ENCODE peak calls at places on chromosome 9, in four cellular contexts. A is substantia nigra; Z is effector memory CD4-positive, alpha-beta T cell; R is body of pancreas. B is an unnamed sample.

GRCh38 chr9:14136646-14137370 is 177.1 kb downstream of the NFIB start:
- DNase-seq in A (no peak), Z (no peak), R (no peak), B (no peak)

GRCh38 chr9:77883846-77884771 is 147.5 kb downstream of the GNAQ start:
- DNase-seq in A (no peak), Z (no peak), R (no peak), B (no peak)

GRCh38 chr9:94990897-94991561 is 264.5 kb downstream of the AOPEP start:
- DNase-seq in A (no peak), Z (no peak), R (no peak), B (no peak)

GRCh38 chr9:110047232-110047954 is 160.6 kb downstream of the C9orf152 start:
- DNase-seq in A (no peak), Z (no peak), R (no peak), B (no peak)

GRCh38 chr9:131657456-131657855 is 82.4 kb downstream of the RAPGEF1 start:
- DNase-seq in A (no peak), Z (no peak), R (peak), B (no peak)

GRCh38 chr9:19050637-19051591 is 1.7 kb downstream of the RRAGA start:
- DNase-seq in A (no peak), Z (no peak), R (no peak), B (no peak)

GRCh38 chr9:37916471-37917314 is 12.8 kb upstream of the SLC25A51 start:
- DNase-seq in A (peak), Z (no peak), R (no peak), B (no peak)

GRCh38 chr9:116873441-116873840 is 186.3 kb downstream of the TRIM32 start:
- DNase-seq in A (no peak), Z (no peak), R (no peak), B (no peak)

GRCh38 chr9:91424403-91425176 is 958 bp upstream of the NFIL3 start:
- DNase-seq in A (peak), Z (peak), R (peak), B (peak)

GRCh38 chr9:126471084-126471611 is 142.6 kb upstream of the LMX1B start:
- DNase-seq in A (peak), Z (peak), R (peak), B (peak)

GRCh38 chr9:99511723-99512122 is 289.6 kb downstream of the SEC61B start:
- DNase-seq in A (no peak), Z (no peak), R (no peak), B (no peak)

GRCh38 chr9:127133739-127134167 is 11.3 kb upstream of the ANGPTL2 start:
- DNase-seq in A (peak), Z (no peak), R (no peak), B (no peak)

GRCh38 chr9:115988701-115989100 is 164.9 kb upstream of the PAPPA start:
- DNase-seq in A (no peak), Z (no peak), R (no peak), B (no peak)

GRCh38 chr9:102770704-102771103 is 224.4 kb upstream of the CYLC2 start:
- DNase-seq in A (no peak), Z (no peak), R (no peak), B (no peak)
- H3K27ac ChIP-seq in A (no peak), Z (no peak), R (no peak), B (no peak)

GRCh38 chr9:72597181-72597517 is 75.7 kb downstream of the TMC1 start:
- DNase-seq in A (no peak), Z (no peak), R (peak), B (peak)
- H3K27ac ChIP-seq in A (no peak), Z (no peak), R (no peak), B (no peak)

GRCh38 chr9:112173489-112174222 is 1.4 kb downstream of the SUSD1 start:
- DNase-seq in A (no peak), Z (no peak), R (no peak), B (no peak)

GRCh38 chr9:112169368-112169767 is 5.7 kb downstream of the SUSD1 start:
- DNase-seq in A (no peak), Z (no peak), R (no peak), B (no peak)

GRCh38 chr9:112170968-112171367 is 4.1 kb downstream of the SUSD1 start:
- DNase-seq in A (no peak), Z (no peak), R (no peak), B (no peak)

GRCh38 chr9:112168197-112168596 is 6.9 kb downstream of the SUSD1 start:
- DNase-seq in A (no peak), Z (no peak), R (no peak), B (no peak)

GRCh38 chr9:112170235-112170634 is 4.9 kb downstream of the SUSD1 start:
- DNase-seq in A (no peak), Z (no peak), R (peak), B (no peak)
- H3K27ac ChIP-seq in A (no peak), Z (no peak), R (no peak), B (no peak)

DNA sequence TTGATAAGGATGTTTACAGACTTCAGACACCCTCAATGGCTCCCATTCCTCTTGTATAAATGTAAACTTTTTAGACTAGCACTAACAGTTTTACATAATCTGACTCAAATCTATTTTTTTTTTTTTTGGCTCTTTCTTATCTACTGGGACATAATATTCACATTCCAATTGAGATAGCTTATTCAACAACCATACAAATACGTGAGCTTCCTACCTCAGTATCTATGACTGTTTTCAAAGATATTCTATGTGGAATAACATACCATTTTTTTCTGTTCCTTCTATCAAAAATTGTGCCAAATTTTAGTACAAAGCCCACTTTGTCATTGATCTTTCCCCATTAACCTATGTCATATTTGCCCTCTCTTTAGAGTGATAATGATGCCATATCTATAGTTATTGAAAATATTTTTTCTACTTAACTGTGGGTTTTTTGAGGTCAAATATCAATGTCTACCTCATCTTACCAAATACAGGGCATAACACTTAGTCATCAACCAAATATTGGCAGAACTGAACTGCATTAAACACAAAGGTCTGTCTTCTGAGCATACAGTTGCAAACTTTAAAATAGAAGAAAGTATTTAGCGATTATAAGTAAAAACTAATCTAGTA is 482.6 kb downstream of the PTPRD start:
- DNase-seq in A (no peak), Z (no peak), R (no peak), B (no peak)
- H3K27ac ChIP-seq in A (no peak), Z (no peak), R (no peak), B (no peak)

GRCh38 chr9:133929599-133929998 is 62.5 kb downstream of the VAV2 start:
- DNase-seq in A (no peak), Z (no peak), R (no peak), B (no peak)

GRCh38 chr9:133928248-133928764 is 63.8 kb downstream of the VAV2 start:
- DNase-seq in A (no peak), Z (no peak), R (peak), B (no peak)

GRCh38 chr9:133931059-133931458 is 61.1 kb downstream of the VAV2 start:
- DNase-seq in A (no peak), Z (no peak), R (peak), B (no peak)

GRCh38 chr9:133932176-133932575 is 59.9 kb downstream of the VAV2 start:
- DNase-seq in A (no peak), Z (no peak), R (no peak), B (no peak)

DNA sequence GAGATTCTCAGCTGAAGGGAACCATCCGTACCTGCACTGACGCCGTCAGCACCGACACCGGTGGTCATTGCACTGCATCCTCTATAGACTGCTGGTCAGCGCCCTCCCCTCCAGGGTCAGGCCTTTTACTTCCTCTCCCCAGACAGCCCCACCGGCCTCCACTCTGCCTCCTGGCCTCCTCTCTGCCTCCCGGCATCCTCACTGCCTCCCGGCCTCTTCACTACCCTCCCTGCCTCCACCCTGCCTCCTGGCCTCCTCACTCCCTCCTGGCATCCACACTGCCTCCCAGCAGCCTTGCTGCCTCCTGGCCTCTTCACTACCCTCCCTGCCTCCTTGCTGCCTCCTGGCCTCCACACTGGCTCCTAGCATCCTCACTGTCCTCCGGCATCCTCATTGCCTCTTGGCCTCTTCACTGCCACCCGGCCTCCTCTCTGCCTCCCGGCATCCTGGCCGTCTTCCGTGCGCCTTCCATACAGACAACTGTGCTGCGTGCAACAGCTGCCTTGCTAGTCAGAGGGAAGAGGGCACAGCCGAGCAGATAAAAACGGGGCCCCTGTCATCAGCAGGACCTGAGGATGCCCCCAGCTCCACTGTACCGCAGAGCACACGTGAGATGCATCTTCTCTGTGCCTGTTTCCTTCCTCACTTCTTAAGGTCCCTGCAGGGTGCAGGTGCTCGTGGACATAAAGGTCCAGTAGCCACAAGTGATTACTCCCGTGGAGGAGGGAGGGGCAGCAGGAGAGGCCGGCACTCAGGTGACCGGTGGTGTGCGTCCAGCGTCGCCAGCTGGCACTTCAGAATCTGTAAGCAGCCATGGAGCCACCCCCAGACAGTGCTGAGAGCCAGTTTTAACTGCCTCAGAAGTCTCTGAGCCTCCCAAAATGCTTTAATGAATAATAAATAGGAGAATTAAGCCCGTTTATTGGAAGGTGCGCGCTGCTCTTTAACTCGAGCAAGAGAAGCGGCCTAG is 61.8 kb downstream of the VAV2 start:
- DNase-seq in A (no peak), Z (no peak), R (peak), B (no peak)
- H3K27ac ChIP-seq in A (no peak), Z (no peak), R (no peak), B (no peak)

DNA sequence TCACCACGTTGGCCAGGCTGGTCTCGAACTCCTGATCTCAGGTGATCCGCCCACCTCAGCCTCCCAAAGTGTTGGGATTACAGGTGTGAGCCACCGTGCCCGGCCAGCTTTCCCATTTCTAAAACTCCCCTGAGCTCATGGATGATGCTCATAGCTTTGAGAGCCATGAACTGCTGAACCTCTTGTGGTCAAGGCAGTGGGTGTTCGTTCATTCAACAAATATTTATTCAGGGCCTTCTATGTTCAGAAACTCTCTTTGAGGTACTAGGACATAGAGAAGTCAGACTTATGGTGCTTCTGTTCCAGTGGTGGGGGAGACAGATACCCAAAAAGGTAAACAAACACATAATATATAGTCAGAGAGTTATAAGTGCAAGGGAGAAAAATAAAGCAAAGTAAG is 2.7 kb downstream of the BSPRY start:
- DNase-seq in A (no peak), Z (no peak), R (no peak), B (no peak)
- H3K27ac ChIP-seq in A (no peak), Z (no peak), R (no peak), B (no peak)

GRCh38 chr9:96183751-96184150 is 118.2 kb downstream of the HSD17B3 start:
- DNase-seq in A (no peak), Z (no peak), R (no peak), B (no peak)
- H3K27ac ChIP-seq in A (no peak), Z (no peak), R (no peak), B (no peak)

GRCh38 chr9:35258665-35259474 is 97.1 kb downstream of the UNC13B start:
- DNase-seq in A (peak), Z (no peak), R (peak), B (peak)
- H3K27ac ChIP-seq in A (no peak), Z (no peak), R (peak), B (peak)

GRCh38 chr9:79616013-79616412 is 44.2 kb downstream of the TLE4 start:
- DNase-seq in A (no peak), Z (no peak), R (no peak), B (no peak)
- H3K27ac ChIP-seq in A (no peak), Z (no peak), R (no peak), B (peak)

GRCh38 chr9:137192448-137192780 is 3.9 kb downstream of the SSNA1 start:
- DNase-seq in A (no peak), Z (no peak), R (no peak), B (no peak)

GRCh38 chr9:137191691-137192447 is 3.4 kb downstream of the SSNA1 start:
- DNase-seq in A (peak), Z (no peak), R (no peak), B (no peak)

GRCh38 chr9:137193771-137194170 is 5.3 kb downstream of the SSNA1 start:
- DNase-seq in A (no peak), Z (no peak), R (no peak), B (no peak)

GRCh38 chr9:137194388-137194787 is 5.9 kb downstream of the SSNA1 start:
- DNase-seq in A (peak), Z (no peak), R (peak), B (no peak)

GRCh38 chr9:137192859-137193258 is 4.4 kb downstream of the SSNA1 start:
- DNase-seq in A (no peak), Z (no peak), R (no peak), B (no peak)
- H3K27ac ChIP-seq in A (peak), Z (no peak), R (no peak), B (no peak)

B was measured in HL-60.